ENCODE peak calls at places on chromosomes 5 and 9, in seven cellular contexts. Y is A673, U is HCT116, E is spleen, K is IMR-90, V is breast epithelium, O is transverse colon. R is an unnamed sample.
A peak's percentile ranks its signal among the peaks of the same experiment; 100 is the strongest.

GRCh38 chr9:114289106-114289505 is 33.8 kb upstream of the ORM1 start:
- DNase-seq in Y (no peak), U (no peak), E (peak; percentile 59), K (no peak), V (peak; percentile 30), O (peak; percentile 6), R (no peak)

GRCh38 chr5:25500635-25501034 is 855.9 kb upstream of the CDH10 start:
- DNase-seq in Y (no peak), U (no peak), E (no peak), K (no peak), V (no peak), O (no peak), R (no peak)

GRCh38 chr5:124927735-124928134 is 181.3 kb upstream of the ZNF608 start:
- DNase-seq in Y (peak; percentile 18), U (no peak), E (no peak), K (peak; percentile 41), V (no peak), O (no peak), R (no peak)

GRCh38 chr9:89440548-89440947 is 57.4 kb downstream of the SEMA4D start:
- DNase-seq in Y (no peak), U (no peak), E (peak; percentile 82), K (no peak), V (no peak), O (peak; percentile 35), R (peak; percentile 53)

GRCh38 chr9:85215936-85216335 is 525.8 kb downstream of the AGTPBP1 start:
- DNase-seq in Y (no peak), U (no peak), E (no peak), K (no peak), V (no peak), O (no peak), R (no peak)

GRCh38 chr5:111574316-111574715 is 62.0 kb upstream of the STARD4 start:
- DNase-seq in Y (no peak), U (no peak), E (no peak), K (peak; percentile 49), V (no peak), O (no peak), R (no peak)

GRCh38 chr9:5976668-5977397 is 38.6 kb downstream of the RANBP6 start:
- DNase-seq in Y (no peak), U (no peak), E (no peak), K (peak; percentile 4), V (no peak), O (no peak), R (no peak)

GRCh38 chr5:132063090-132063911 is 2.8 kb downstream of the IL3 start:
- DNase-seq in Y (peak; percentile 67), U (peak; percentile 50), E (peak; percentile 92), K (peak; percentile 64), V (peak; percentile 67), O (peak; percentile 77), R (no peak)

GRCh38 chr9:134744542-134745295 is 103.1 kb downstream of the COL5A1 start:
- DNase-seq in Y (no peak), U (no peak), E (no peak), K (no peak), V (no peak), O (no peak), R (no peak)
- H3K36me3 ChIP-seq in Y (peaks cover 13% of the 10 kb centered on the region), U (no peaks in the 10 kb centered on the region), E (peaks cover 47% of the 10 kb centered on the region), K (peaks cover 87% of the 10 kb centered on the region), V (no peaks in the 10 kb centered on the region), O (no peaks in the 10 kb centered on the region), R (peaks cover 88% of the 10 kb centered on the region)

GRCh38 chr5:150521939-150522503 is 14.1 kb downstream of the NDST1 start:
- DNase-seq in Y (no peak), U (no peak), E (no peak), K (no peak), V (no peak), O (no peak), R (no peak)

GRCh38 chr5:150522504-150523464 is 14.9 kb downstream of the NDST1 start:
- DNase-seq in Y (no peak), U (no peak), E (no peak), K (no peak), V (no peak), O (peak; percentile 44), R (no peak)

GRCh38 chr5:150520747-150521521 is 13.0 kb downstream of the NDST1 start:
- DNase-seq in Y (no peak), U (no peak), E (peak; percentile 84), K (no peak), V (no peak), O (no peak), R (no peak)

GRCh38 chr5:150519978-150520377 is 12.0 kb downstream of the NDST1 start:
- DNase-seq in Y (no peak), U (no peak), E (no peak), K (no peak), V (no peak), O (no peak), R (no peak)

GRCh38 chr5:150521522-150521817 is 13.5 kb downstream of the NDST1 start:
- DNase-seq in Y (no peak), U (no peak), E (no peak), K (no peak), V (no peak), O (no peak), R (no peak)
- H3K36me3 ChIP-seq in Y (no peaks in the 10 kb centered on the region), U (no peaks in the 10 kb centered on the region), E (peaks cover 83% of the 10 kb centered on the region), K (peaks cover 37% of the 10 kb centered on the region), V (no peaks in the 10 kb centered on the region), O (no peaks in the 10 kb centered on the region), R (peaks cover 11% of the 10 kb centered on the region)

DNA sequence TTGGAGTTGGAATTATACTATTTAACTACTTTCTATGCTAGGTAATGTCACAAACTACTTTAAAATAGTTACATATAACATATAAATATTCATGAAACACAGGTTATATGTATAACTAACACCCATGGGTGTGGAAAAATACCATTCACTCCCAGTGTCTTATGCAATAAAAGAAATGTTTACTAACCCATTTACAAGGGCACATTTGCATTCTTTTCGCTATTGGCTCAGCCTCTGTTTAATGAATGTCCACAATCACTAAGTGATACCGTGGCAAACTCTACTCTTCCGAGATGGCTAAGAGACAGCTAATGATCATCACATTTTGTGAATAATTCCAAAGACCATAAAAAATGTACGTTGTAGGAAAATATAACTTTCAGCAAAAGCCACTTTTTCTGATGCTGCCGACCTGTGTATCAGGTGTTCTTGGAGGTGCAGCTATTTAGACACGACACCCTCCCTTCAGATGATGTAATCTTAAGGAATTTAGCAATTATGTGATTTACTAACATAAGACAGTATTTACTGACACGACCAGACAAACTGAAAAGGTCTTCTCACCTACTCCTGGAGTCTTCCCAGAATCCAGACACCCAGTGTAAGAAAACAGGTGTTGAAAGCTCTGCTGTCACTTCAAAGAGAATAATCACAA is 121.7 kb upstream of the FAM120A start:
- DNase-seq in Y (no peak), U (no peak), E (no peak), K (no peak), V (no peak), O (no peak), R (no peak)
- H3K36me3 ChIP-seq in Y (no peaks in the 10 kb centered on the region), U (no peaks in the 10 kb centered on the region), E (no peaks in the 10 kb centered on the region), K (no peaks in the 10 kb centered on the region), V (no peaks in the 10 kb centered on the region), O (no peaks in the 10 kb centered on the region), R (no peaks in the 10 kb centered on the region)

DNA sequence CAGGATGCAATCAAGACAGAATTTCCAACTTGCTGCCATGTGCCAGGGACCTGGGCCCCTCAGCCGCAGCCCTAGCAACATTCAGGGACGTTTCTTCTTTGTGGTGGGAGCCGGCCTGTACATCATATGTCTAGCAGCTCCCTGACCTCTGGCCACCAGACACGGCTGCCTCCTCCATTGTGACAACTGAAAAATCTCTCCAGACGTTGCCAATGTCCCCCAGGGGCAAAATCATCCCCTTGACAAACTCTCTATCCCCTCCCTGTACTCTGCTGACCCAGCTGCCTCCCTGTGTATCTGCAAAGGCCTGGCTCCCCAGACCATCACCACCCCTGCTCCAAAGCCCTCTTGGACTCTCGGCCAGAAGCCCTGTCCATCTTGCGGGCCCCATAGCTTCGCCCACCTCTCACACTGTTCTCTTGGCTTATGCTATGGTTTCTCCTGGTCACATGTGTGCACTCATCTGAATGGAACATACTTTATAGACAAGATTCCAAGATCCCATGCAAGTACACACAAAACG is 40.8 kb downstream of the BICD2 start:
- DNase-seq in Y (no peak), U (no peak), E (no peak), K (no peak), V (no peak), O (no peak), R (no peak)
- H3K36me3 ChIP-seq in Y (peaks cover 29% of the 10 kb centered on the region), U (peaks cover 19% of the 10 kb centered on the region), E (peaks cover 98% of the 10 kb centered on the region), K (peaks cover 57% of the 10 kb centered on the region), V (peaks cover 7% of the 10 kb centered on the region), O (no peaks in the 10 kb centered on the region), R (peaks cover 45% of the 10 kb centered on the region)

DNA sequence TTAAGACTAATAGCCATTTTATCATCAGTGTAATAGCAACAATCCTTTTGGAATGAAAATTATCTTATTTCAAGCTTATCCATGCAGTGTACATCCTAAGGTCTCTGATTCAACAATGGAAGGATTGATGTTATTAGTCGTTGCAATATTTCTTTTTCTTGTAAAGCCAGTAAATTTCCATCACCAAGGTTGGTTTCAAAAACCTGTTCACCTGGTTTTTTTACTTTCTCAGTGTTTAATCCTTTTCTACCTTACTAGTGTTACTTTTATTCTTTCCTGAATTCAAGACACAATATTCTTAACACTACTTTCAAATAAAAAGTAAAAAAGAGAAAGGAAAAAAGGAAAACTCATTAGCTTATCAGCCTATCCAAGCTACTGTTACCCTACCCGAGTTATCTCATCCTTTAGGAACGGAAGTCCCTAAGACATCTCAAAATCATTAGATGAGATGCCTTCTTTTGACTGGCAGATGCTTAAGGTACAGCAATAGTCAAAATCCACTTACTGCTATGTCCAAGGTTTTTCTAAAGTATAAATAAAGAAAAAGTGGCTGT is 5.4 kb downstream of the ZFR start:
- DNase-seq in Y (no peak), U (no peak), E (no peak), K (no peak), V (no peak), O (no peak), R (no peak)
- H3K36me3 ChIP-seq in Y (peaks cover 16% of the 10 kb centered on the region), U (no peaks in the 10 kb centered on the region), E (peaks cover 3% of the 10 kb centered on the region), K (peaks cover 4% of the 10 kb centered on the region), V (no peaks in the 10 kb centered on the region), O (no peaks in the 10 kb centered on the region), R (no peaks in the 10 kb centered on the region)

R was measured in ascending aorta.